ENCODE peak calls at places on chromosomes 7 and 10, in nine cellular contexts. One of them, this sample, is unnamed.

GRCh38 chr7:66099551-66100407 is 14.9 kb upstream of the CRCP start:
- DNase-seq in CD8-positive, alpha-beta T cell: no peak
- DNase-seq in GM23248: peak; percentile 87
- DNase-seq in AG04450: peak; percentile 61
- DNase-seq in neuronal stem cell: peak; percentile 39
- DNase-seq in coronary artery: peak; percentile 85
- DNase-seq in endodermal cell: peak; percentile 88
- DNase-seq in IMR-90: peak; percentile 89
- DNase-seq in GM23338: peak; percentile 77
- DNase-seq in this sample: peak; percentile 23

GRCh38 chr7:71411475-71411874 is 279.5 kb downstream of the GALNT17 start:
- DNase-seq in GM23338: no peak
- DNase-seq in CD8-positive, alpha-beta T cell: no peak
- DNase-seq in AG04450: no peak
- DNase-seq in neuronal stem cell: no peak
- DNase-seq in GM23248: no peak
- DNase-seq in coronary artery: no peak
- DNase-seq in IMR-90: no peak
- DNase-seq in endodermal cell: peak; percentile 61
- DNase-seq in this sample: no peak

GRCh38 chr7:87810130-87810529 is 66.0 kb downstream of the SLC25A40 start:
- DNase-seq in GM23338: peak; percentile 73
- DNase-seq in coronary artery: no peak
- DNase-seq in CD8-positive, alpha-beta T cell: no peak
- DNase-seq in IMR-90: no peak
- DNase-seq in neuronal stem cell: peak; percentile 23
- DNase-seq in GM23248: no peak
- DNase-seq in AG04450: no peak
- DNase-seq in endodermal cell: no peak
- DNase-seq in this sample: no peak

GRCh38 chr7:105797652-105798051 is 78.7 kb downstream of the ATXN7L1 start:
- DNase-seq in coronary artery: no peak
- DNase-seq in IMR-90: no peak
- DNase-seq in AG04450: no peak
- DNase-seq in CD8-positive, alpha-beta T cell: no peak
- DNase-seq in endodermal cell: peak; percentile 78
- DNase-seq in neuronal stem cell: no peak
- DNase-seq in GM23248: no peak
- DNase-seq in GM23338: peak; percentile 56
- DNase-seq in this sample: no peak

GRCh38 chr7:156192921-156193320 is 380.7 kb upstream of the SHH start:
- DNase-seq in neuronal stem cell: no peak
- DNase-seq in coronary artery: no peak
- DNase-seq in endodermal cell: no peak
- DNase-seq in IMR-90: no peak
- DNase-seq in GM23338: no peak
- DNase-seq in CD8-positive, alpha-beta T cell: no peak
- DNase-seq in AG04450: no peak
- DNase-seq in GM23248: peak; percentile 1
- DNase-seq in this sample: no peak

GRCh38 chr7:135974667-135975066 is 2.5 kb downstream of the MTPN start:
- DNase-seq in CD8-positive, alpha-beta T cell: no peak
- DNase-seq in IMR-90: no peak
- DNase-seq in AG04450: no peak
- DNase-seq in GM23338: no peak
- DNase-seq in endodermal cell: no peak
- DNase-seq in neuronal stem cell: no peak
- DNase-seq in coronary artery: no peak
- DNase-seq in GM23248: no peak
- DNase-seq in this sample: peak; percentile 7

GRCh38 chr10:113386005-113386404 is 166.8 kb upstream of the HABP2 start:
- DNase-seq in endodermal cell: no peak
- DNase-seq in GM23338: no peak
- DNase-seq in GM23248: peak; percentile 86
- DNase-seq in AG04450: no peak
- DNase-seq in IMR-90: peak; percentile 56
- DNase-seq in CD8-positive, alpha-beta T cell: no peak
- DNase-seq in neuronal stem cell: no peak
- DNase-seq in coronary artery: no peak
- DNase-seq in this sample: no peak

GRCh38 chr7:132422502-132423101 is 153.7 kb downstream of the PLXNA4 start:
- DNase-seq in GM23248: peak; percentile 55
- DNase-seq in CD8-positive, alpha-beta T cell: no peak
- DNase-seq in coronary artery: no peak
- DNase-seq in endodermal cell: no peak
- DNase-seq in AG04450: no peak
- DNase-seq in IMR-90: no peak
- DNase-seq in GM23338: no peak
- DNase-seq in neuronal stem cell: no peak
- DNase-seq in this sample: no peak

GRCh38 chr7:41696323-41696916 is 6.5 kb downstream of the INHBA start:
- DNase-seq in CD8-positive, alpha-beta T cell: no peak
- DNase-seq in neuronal stem cell: peak; percentile 82
- DNase-seq in GM23248: peak; percentile 89
- DNase-seq in IMR-90: peak; percentile 88
- DNase-seq in coronary artery: no peak
- DNase-seq in AG04450: peak; percentile 76
- DNase-seq in GM23338: peak; percentile 96
- DNase-seq in endodermal cell: peak; percentile 92
- DNase-seq in this sample: no peak
- H3K27ac ChIP-seq in CD8-positive, alpha-beta T cell: no peak overlapping the region
- H3K27ac ChIP-seq in neuronal stem cell: no peak overlapping the region
- H3K27ac ChIP-seq in GM23248: peak overlapping the region; percentile 86
- H3K27ac ChIP-seq in IMR-90: peak overlapping the region; percentile 91
- H3K27ac ChIP-seq in coronary artery: peak overlapping the region; percentile 94
- H3K27ac ChIP-seq in AG04450: peak overlapping the region; percentile 84
- H3K27ac ChIP-seq in GM23338: no peak overlapping the region
- H3K27ac ChIP-seq in endodermal cell: no peak overlapping the region
- H3K27ac ChIP-seq in this sample: no peak overlapping the region

GRCh38 chr10:78175444-78175843 is 141.8 kb downstream of the RPS24 start:
- DNase-seq in IMR-90: peak; percentile 25
- DNase-seq in GM23338: no peak
- DNase-seq in GM23248: peak; percentile 32
- DNase-seq in CD8-positive, alpha-beta T cell: no peak
- DNase-seq in coronary artery: no peak
- DNase-seq in AG04450: no peak
- DNase-seq in endodermal cell: no peak
- DNase-seq in neuronal stem cell: no peak
- DNase-seq in this sample: no peak
- H3K27ac ChIP-seq in IMR-90: no peak overlapping the region
- H3K27ac ChIP-seq in GM23338: no peak overlapping the region
- H3K27ac ChIP-seq in GM23248: no peak overlapping the region
- H3K27ac ChIP-seq in CD8-positive, alpha-beta T cell: no peak overlapping the region
- H3K27ac ChIP-seq in coronary artery: no peak overlapping the region
- H3K27ac ChIP-seq in AG04450: no peak overlapping the region
- H3K27ac ChIP-seq in endodermal cell: no peak overlapping the region
- H3K27ac ChIP-seq in neuronal stem cell: no peak overlapping the region
- H3K27ac ChIP-seq in this sample: no peak overlapping the region

DNA sequence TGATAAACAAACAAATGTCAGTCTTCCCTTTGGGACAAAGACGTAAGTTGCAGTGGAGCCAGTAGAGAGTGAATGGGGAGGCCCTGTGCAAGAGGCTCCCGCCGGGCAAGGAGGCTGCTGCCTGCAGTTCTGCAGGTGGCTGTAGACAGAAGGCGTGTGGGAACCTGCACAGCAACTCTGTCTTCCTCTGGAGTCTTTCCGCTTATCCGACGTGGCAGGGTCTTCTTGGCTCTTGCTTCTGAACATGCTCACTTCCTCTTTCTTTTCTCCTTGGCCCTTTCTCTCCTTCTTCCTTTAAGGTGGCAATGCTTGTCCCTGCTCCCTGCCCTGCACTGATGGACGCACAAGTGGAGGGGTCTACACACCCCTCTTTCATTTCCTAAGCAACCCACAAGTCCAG is 122.5 kb downstream of the HIPK2 start:
- DNase-seq in GM23338: no peak
- DNase-seq in GM23248: no peak
- DNase-seq in IMR-90: no peak
- DNase-seq in endodermal cell: no peak
- DNase-seq in neuronal stem cell: no peak
- DNase-seq in coronary artery: no peak
- DNase-seq in AG04450: no peak
- DNase-seq in CD8-positive, alpha-beta T cell: no peak
- DNase-seq in this sample: no peak
- H3K27ac ChIP-seq in GM23338: no peak overlapping the region
- H3K27ac ChIP-seq in GM23248: no peak overlapping the region
- H3K27ac ChIP-seq in IMR-90: no peak overlapping the region
- H3K27ac ChIP-seq in endodermal cell: no peak overlapping the region
- H3K27ac ChIP-seq in neuronal stem cell: no peak overlapping the region
- H3K27ac ChIP-seq in coronary artery: no peak overlapping the region
- H3K27ac ChIP-seq in AG04450: no peak overlapping the region
- H3K27ac ChIP-seq in CD8-positive, alpha-beta T cell: no peak overlapping the region
- H3K27ac ChIP-seq in this sample: no peak overlapping the region

GRCh38 chr7:137936509-137937201 is 65.2 kb downstream of the CREB3L2 start:
- DNase-seq in neuronal stem cell: no peak
- DNase-seq in CD8-positive, alpha-beta T cell: no peak
- DNase-seq in IMR-90: no peak
- DNase-seq in endodermal cell: no peak
- DNase-seq in AG04450: no peak
- DNase-seq in coronary artery: no peak
- DNase-seq in GM23338: no peak
- DNase-seq in GM23248: no peak
- DNase-seq in this sample: no peak
- H3K27ac ChIP-seq in neuronal stem cell: no peak overlapping the region
- H3K27ac ChIP-seq in CD8-positive, alpha-beta T cell: no peak overlapping the region
- H3K27ac ChIP-seq in IMR-90: no peak overlapping the region
- H3K27ac ChIP-seq in endodermal cell: no peak overlapping the region
- H3K27ac ChIP-seq in AG04450: peak overlapping the region; percentile 63
- H3K27ac ChIP-seq in coronary artery: peak overlapping the region; percentile 61
- H3K27ac ChIP-seq in GM23338: peak overlapping the region; percentile 64
- H3K27ac ChIP-seq in GM23248: peak overlapping the region; percentile 73
- H3K27ac ChIP-seq in this sample: peak overlapping the region; percentile 91

GRCh38 chr10:7787150-7787856 is 490 bp downstream of the KIN start:
- DNase-seq in GM23338: peak; percentile 23
- DNase-seq in GM23248: peak; percentile 76
- DNase-seq in endodermal cell: no peak
- DNase-seq in neuronal stem cell: no peak
- DNase-seq in AG04450: no peak
- DNase-seq in coronary artery: no peak
- DNase-seq in IMR-90: peak; percentile 24
- DNase-seq in CD8-positive, alpha-beta T cell: no peak
- DNase-seq in this sample: peak; percentile 24
- H3K27ac ChIP-seq in GM23338: peak overlapping the region; percentile 21
- H3K27ac ChIP-seq in GM23248: peak overlapping the region; percentile 41
- H3K27ac ChIP-seq in endodermal cell: no peak overlapping the region
- H3K27ac ChIP-seq in neuronal stem cell: no peak overlapping the region
- H3K27ac ChIP-seq in AG04450: peak overlapping the region; percentile 47
- H3K27ac ChIP-seq in coronary artery: peak overlapping the region; percentile 87
- H3K27ac ChIP-seq in IMR-90: peak overlapping the region; percentile 92
- H3K27ac ChIP-seq in CD8-positive, alpha-beta T cell: peak overlapping the region; percentile 73
- H3K27ac ChIP-seq in this sample: peak overlapping the region; percentile 72

GRCh38 chr10:32954545-32955298 is 3.3 kb downstream of the ITGB1 start:
- DNase-seq in endodermal cell: no peak
- DNase-seq in CD8-positive, alpha-beta T cell: no peak
- DNase-seq in GM23338: no peak
- DNase-seq in coronary artery: no peak
- DNase-seq in AG04450: no peak
- DNase-seq in neuronal stem cell: no peak
- DNase-seq in IMR-90: no peak
- DNase-seq in GM23248: no peak
- DNase-seq in this sample: no peak
- H3K27ac ChIP-seq in endodermal cell: no peak overlapping the region
- H3K27ac ChIP-seq in CD8-positive, alpha-beta T cell: no peak overlapping the region
- H3K27ac ChIP-seq in GM23338: peak overlapping the region; percentile 15
- H3K27ac ChIP-seq in coronary artery: peak overlapping the region; percentile 28
- H3K27ac ChIP-seq in AG04450: no peak overlapping the region
- H3K27ac ChIP-seq in neuronal stem cell: no peak overlapping the region
- H3K27ac ChIP-seq in IMR-90: peak overlapping the region; percentile 2
- H3K27ac ChIP-seq in GM23248: peak overlapping the region; percentile 96
- H3K27ac ChIP-seq in this sample: peak overlapping the region; percentile 80

GRCh38 chr10:69869291-69869841 is 67.7 kb downstream of the COL13A1 start:
- DNase-seq in AG04450: no peak
- DNase-seq in neuronal stem cell: no peak
- DNase-seq in CD8-positive, alpha-beta T cell: no peak
- DNase-seq in GM23248: peak; percentile 88
- DNase-seq in coronary artery: no peak
- DNase-seq in GM23338: no peak
- DNase-seq in IMR-90: peak; percentile 53
- DNase-seq in endodermal cell: no peak
- DNase-seq in this sample: no peak
- H3K27ac ChIP-seq in AG04450: no peak overlapping the region
- H3K27ac ChIP-seq in neuronal stem cell: no peak overlapping the region
- H3K27ac ChIP-seq in CD8-positive, alpha-beta T cell: no peak overlapping the region
- H3K27ac ChIP-seq in GM23248: peak overlapping the region; percentile 37
- H3K27ac ChIP-seq in coronary artery: no peak overlapping the region
- H3K27ac ChIP-seq in GM23338: no peak overlapping the region
- H3K27ac ChIP-seq in IMR-90: no peak overlapping the region
- H3K27ac ChIP-seq in endodermal cell: no peak overlapping the region
- H3K27ac ChIP-seq in this sample: no peak overlapping the region

GRCh38 chr10:79331226-79331625 is 16.0 kb upstream of the PPIF start:
- DNase-seq in neuronal stem cell: no peak
- DNase-seq in GM23338: no peak
- DNase-seq in GM23248: no peak
- DNase-seq in CD8-positive, alpha-beta T cell: no peak
- DNase-seq in endodermal cell: no peak
- DNase-seq in AG04450: no peak
- DNase-seq in coronary artery: no peak
- DNase-seq in IMR-90: peak; percentile 29
- DNase-seq in this sample: no peak
- H3K27ac ChIP-seq in neuronal stem cell: no peak overlapping the region
- H3K27ac ChIP-seq in GM23338: no peak overlapping the region
- H3K27ac ChIP-seq in GM23248: peak overlapping the region; percentile 65
- H3K27ac ChIP-seq in CD8-positive, alpha-beta T cell: no peak overlapping the region
- H3K27ac ChIP-seq in endodermal cell: no peak overlapping the region
- H3K27ac ChIP-seq in AG04450: peak overlapping the region; percentile 21
- H3K27ac ChIP-seq in coronary artery: no peak overlapping the region
- H3K27ac ChIP-seq in IMR-90: no peak overlapping the region
- H3K27ac ChIP-seq in this sample: no peak overlapping the region